ENCODE peak calls at places on chromosomes 12 and 14, in five cellular contexts. F, O, W, A and U are unnamed samples.

GRCh38 chr12:123083661-123084571 is 67.0 kb downstream of the PITPNM2 start:
- DNase-seq in F (no peak), O (no peak), W (no peak), A (no peak), U (no peak)

GRCh38 chr12:66742508-66743367 is 63.9 kb upstream of the GRIP1 start:
- DNase-seq in F (no peak), O (no peak), W (no peak), A (no peak), U (no peak)

GRCh38 chr12:19833775-19834501 is 394.6 kb downstream of the AEBP2 start:
- DNase-seq in F (no peak), O (no peak), W (no peak), A (no peak), U (no peak)

GRCh38 chr12:125652689-125653088 is 587.5 kb downstream of the AACS start:
- DNase-seq in F (no peak), O (no peak), W (no peak), A (no peak), U (no peak)

GRCh38 chr12:15662303-15662980 is 126.7 kb downstream of the EPS8 start:
- DNase-seq in F (no peak), O (peak), W (no peak), A (no peak), U (no peak)

GRCh38 chr12:53115891-53116675 is 12.8 kb downstream of the SOAT2 start:
- DNase-seq in F (no peak), O (no peak), W (no peak), A (peak), U (no peak)

GRCh38 chr14:60981626-60982455 is 796 bp downstream of the SLC38A6 start:
- DNase-seq in F (peak), O (peak), W (no peak), A (no peak), U (no peak)

GRCh38 chr12:67355428-67356385 is 86.5 kb downstream of the CAND1 start:
- DNase-seq in F (peak), O (peak), W (no peak), A (no peak), U (no peak)

GRCh38 chr12:57138526-57139272 is 8.7 kb downstream of the LRP1-AS start:
- DNase-seq in F (no peak), O (peak), W (peak), A (peak), U (peak)

GRCh38 chr12:27554421-27555186 is 30.6 kb downstream of the PPFIBP1 start:
- DNase-seq in F (peak), O (no peak), W (no peak), A (peak), U (peak)

GRCh38 chr14:58362798-58363412 is 32.8 kb upstream of the TOMM20L start:
- DNase-seq in F (no peak), O (peak), W (no peak), A (no peak), U (no peak)

GRCh38 chr12:52681551-52682380 is 1.6 kb upstream of the KRT1 start:
- DNase-seq in F (no peak), O (no peak), W (no peak), A (no peak), U (no peak)

GRCh38 chr12:15546102-15546701 is 223.9 kb downstream of the PTPRO start:
- DNase-seq in F (no peak), O (no peak), W (no peak), A (no peak), U (no peak)

GRCh38 chr14:54116972-54117371 is 160.3 kb upstream of the BMP4 start:
- DNase-seq in F (no peak), O (no peak), W (no peak), A (no peak), U (no peak)

GRCh38 chr12:94057262-94058151 is 90.9 kb upstream of the PLXNC1 start:
- DNase-seq in F (peak), O (no peak), W (no peak), A (no peak), U (no peak)

GRCh38 chr12:38772427-38772826 is 133.0 kb downstream of the CPNE8 start:
- DNase-seq in F (no peak), O (no peak), W (no peak), A (no peak), U (no peak)

GRCh38 chr12:115763982-115764621 is 513.4 kb downstream of the MED13L start:
- DNase-seq in F (peak), O (no peak), W (no peak), A (no peak), U (no peak)

GRCh38 chr14:51652168-51653095 is 722 bp downstream of the FRMD6 start:
- DNase-seq in F (peak), O (no peak), W (no peak), A (peak), U (peak)

GRCh38 chr12:41409628-41410027 is 221.5 kb downstream of the PDZRN4 start:
- DNase-seq in F (no peak), O (no peak), W (no peak), A (no peak), U (no peak)

GRCh38 chr14:36502558-36503508 is 17.2 kb downstream of the NKX2-1 start:
- DNase-seq in F (no peak), O (no peak), W (no peak), A (no peak), U (no peak)

GRCh38 chr12:67434653-67435375 is 165.7 kb downstream of the CAND1 start:
- DNase-seq in F (no peak), O (no peak), W (no peak), A (no peak), U (no peak)

GRCh38 chr12:130948751-130949150 is 5.0 kb upstream of the ADGRD1 start:
- DNase-seq in F (no peak), O (no peak), W (no peak), A (no peak), U (peak)

GRCh38 chr12:13563743-13564125 is 367.2 kb downstream of the EMP1 start:
- DNase-seq in F (no peak), O (no peak), W (no peak), A (no peak), U (no peak)

GRCh38 chr12:13564266-13564810 is 367.8 kb downstream of the EMP1 start:
- DNase-seq in F (no peak), O (no peak), W (no peak), A (no peak), U (no peak)

GRCh38 chr12:13566286-13566685 is 369.8 kb downstream of the EMP1 start:
- DNase-seq in F (no peak), O (no peak), W (no peak), A (no peak), U (no peak)

GRCh38 chr12:13561923-13562322 is 365.4 kb downstream of the EMP1 start:
- DNase-seq in F (no peak), O (no peak), W (no peak), A (no peak), U (no peak)

DNA sequence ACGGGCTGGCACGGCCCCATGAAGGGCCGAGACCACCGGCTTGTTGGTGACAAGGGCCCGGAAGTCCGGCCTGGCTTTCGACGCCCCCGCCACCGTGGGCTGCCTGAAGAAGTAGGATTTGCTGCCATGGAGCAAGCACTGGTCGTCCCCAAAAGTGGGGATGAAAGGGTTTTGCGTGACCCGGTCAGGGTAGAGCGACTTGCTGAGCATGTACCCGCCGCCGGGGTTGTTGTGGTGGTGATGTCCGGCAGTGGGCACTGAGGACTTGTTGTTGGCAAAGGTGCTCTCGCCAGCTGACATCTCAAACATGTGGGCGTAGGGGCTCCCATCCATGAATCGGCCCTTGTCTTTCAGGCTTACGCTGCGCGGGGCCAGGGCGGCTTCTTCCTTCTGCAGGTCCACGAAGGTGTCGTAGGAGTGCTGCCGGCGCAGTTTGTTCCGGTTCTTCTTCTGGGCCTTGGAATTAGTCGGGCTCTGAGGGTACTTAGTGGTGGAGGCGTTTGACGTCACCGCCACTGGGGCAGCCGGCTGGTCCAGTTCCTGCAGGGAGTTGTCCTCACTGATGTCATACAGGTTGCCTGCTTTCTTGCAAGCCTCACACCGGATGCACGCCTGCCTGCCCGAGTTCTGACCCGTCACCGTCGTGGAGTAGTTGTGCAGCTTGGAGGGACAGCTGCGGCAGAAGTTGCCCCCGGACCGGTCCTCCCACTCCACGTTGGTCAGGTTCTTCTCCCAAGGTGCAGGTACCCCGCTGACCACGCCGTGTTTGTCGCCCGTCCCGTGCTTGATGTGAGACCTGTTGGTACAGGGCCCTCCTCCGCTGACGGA is 366.6 kb downstream of the EMP1 start:
- DNase-seq in F (peak), O (no peak), W (no peak), A (no peak), U (no peak)
- TF ChIP-seq POLR2A in F (no peak), O (no peak), W (no peak), A (no peak), U (no peak)

DNA sequence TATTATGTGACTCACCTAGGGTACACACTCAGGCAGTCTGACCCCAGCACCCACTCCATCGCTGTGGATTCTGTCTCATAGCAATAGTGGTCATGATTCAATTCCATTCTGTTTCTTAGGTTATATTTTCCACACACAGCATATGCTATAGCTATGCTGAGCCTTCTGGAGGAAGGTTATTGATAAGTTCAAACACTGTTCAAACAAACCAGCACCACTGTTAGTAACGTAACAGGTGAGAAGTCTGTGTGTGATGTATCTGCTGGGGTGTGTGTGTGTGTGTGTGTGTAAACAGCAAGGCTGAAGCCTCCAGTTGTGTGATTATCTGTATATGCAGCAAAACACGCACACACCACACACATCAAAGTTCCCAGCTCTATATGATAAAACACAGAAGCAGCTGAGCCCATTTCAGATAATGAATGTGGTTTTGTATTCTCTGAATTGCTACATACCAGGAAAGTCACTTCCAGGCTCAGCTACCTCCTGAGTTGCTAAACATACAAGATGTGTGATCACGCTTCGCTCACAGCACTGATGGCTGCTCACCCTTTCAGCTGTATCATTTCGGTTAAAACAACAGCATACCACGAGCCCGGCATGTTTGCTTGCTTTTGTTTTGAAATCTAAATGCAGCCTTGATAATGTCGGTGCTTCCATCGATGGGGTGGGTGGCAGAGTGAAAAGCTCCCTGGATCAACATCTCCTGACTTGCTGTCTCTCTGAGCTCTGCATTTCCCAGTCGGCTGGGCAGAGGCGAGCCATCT is 6.8 kb upstream of the SYNE3 start:
- DNase-seq in F (no peak), O (peak), W (no peak), A (no peak), U (no peak)
- TF ChIP-seq POLR2A in F (no peak), O (peak), W (no peak), A (no peak), U (no peak)

DNA sequence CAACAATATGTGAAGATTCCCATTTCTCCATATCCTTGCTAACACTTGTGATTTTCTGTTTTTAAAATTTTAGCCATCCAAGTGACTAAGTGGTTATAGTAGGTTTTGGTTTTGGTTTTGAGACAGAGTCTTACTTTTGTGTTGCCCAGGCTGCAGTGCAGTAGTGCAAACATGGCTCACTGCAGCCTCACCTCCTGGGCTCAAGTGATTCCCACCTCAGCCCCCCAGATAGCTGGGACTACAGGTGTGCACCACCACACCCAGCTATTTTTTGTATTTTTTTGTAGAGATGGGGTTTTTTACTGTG is 68.1 kb upstream of the AMN start:
- DNase-seq in F (no peak), O (no peak), W (no peak), A (no peak), U (no peak)
- TF ChIP-seq POLR2A in F (no peak), O (no peak), W (no peak), A (no peak), U (no peak)

GRCh38 chr12:11779286-11779685 is 129.8 kb downstream of the ETV6 start:
- DNase-seq in F (no peak), O (no peak), W (no peak), A (no peak), U (no peak)

GRCh38 chr12:11778703-11779102 is 129.2 kb downstream of the ETV6 start:
- DNase-seq in F (no peak), O (no peak), W (no peak), A (no peak), U (no peak)

GRCh38 chr12:11777962-11778361 is 128.5 kb downstream of the ETV6 start:
- DNase-seq in F (no peak), O (no peak), W (no peak), A (no peak), U (no peak)

GRCh38 chr12:11782914-11783420 is 133.5 kb downstream of the ETV6 start:
- DNase-seq in F (no peak), O (no peak), W (no peak), A (no peak), U (no peak)

DNA sequence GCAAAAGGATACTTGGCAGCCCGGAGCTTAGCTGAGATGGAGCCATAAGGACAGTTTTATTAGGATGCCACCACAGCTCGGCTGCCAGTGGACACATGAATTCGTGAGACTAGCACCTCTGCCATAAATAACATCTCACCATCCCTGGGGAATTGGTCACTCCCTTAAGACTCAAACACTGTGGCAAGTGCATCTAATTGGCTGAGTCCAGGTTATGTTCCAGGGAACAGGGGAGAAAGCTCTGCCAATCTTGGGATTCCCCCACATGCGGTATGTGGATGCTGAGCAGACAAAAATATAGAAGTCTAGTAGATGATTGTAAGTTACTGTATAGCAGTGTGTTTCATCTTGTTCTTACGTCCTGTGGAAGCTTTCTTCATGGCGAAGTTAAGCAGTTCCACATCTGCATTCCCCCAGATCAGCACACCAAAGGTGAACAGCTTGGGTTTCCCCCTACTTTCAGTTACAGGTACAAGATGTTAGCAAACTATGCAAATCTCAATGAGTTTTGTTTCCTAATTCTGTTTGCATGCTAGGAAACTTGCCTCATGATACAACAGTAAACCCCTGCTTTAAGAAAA is 131.1 kb downstream of the ETV6 start:
- DNase-seq in F (no peak), O (no peak), W (no peak), A (no peak), U (no peak)
- TF ChIP-seq POLR2A in F (no peak), O (no peak), W (no peak), A (no peak), U (no peak)

GRCh38 chr14:103021817-103022668 is 35.3 kb downstream of the CDC42BPB start:
- DNase-seq in F (no peak), O (no peak), W (peak), A (no peak), U (no peak)

GRCh38 chr14:103022669-103023044 is 34.7 kb downstream of the CDC42BPB start:
- DNase-seq in F (no peak), O (no peak), W (no peak), A (no peak), U (no peak)

GRCh38 chr14:103026988-103027387 is 30.4 kb downstream of the CDC42BPB start:
- DNase-seq in F (no peak), O (no peak), W (no peak), A (no peak), U (no peak)

GRCh38 chr14:103027451-103027850 is 29.9 kb downstream of the CDC42BPB start:
- DNase-seq in F (no peak), O (no peak), W (no peak), A (no peak), U (no peak)

DNA sequence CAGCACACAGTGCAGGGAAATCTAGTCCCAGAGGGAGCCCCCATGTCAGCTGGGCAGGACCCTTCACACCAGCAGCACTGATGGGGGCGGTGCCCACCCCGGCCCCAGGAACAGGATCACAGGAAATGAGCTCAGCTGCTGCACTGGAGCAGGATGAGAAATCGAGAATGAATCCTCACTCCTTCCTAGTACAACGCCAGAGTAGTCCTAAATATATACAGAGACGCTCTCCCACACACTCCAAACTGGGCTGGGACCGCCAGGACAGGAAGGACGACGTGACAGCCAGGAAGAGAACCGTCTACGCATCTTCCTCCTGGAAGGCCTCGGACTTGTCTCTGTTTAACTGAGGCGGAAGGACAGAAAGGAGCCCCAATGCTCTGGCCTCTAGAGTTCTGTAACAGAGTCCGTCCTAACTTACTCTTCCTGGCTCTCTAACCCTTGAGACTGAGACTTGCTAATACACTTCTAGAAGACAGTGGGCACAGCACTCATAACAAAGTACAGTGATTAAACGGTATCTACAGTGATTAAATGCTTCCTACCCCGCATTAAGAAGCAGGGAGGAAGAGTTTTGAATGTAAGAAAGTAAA is 33.4 kb downstream of the CDC42BPB start:
- DNase-seq in F (no peak), O (no peak), W (peak), A (peak), U (no peak)
- TF ChIP-seq POLR2A in F (no peak), O (no peak), W (no peak), A (no peak), U (no peak)